ENCODE peak calls at places on chromosomes 2 and 18, in six cellular contexts. M is MM.1S; O is IMR-90; D is DND-41; Z is brain microvascular endothelial cell; W is CD8-positive, alpha-beta T cell. P is an unnamed sample.

GRCh38 chr2:42110287-42110973 is 58.7 kb upstream of the EML4 start:
- DNase-seq in M (no peak), O (peak), D (no peak), Z (no peak), W (no peak), P (peak)

GRCh38 chr2:99153921-99154604 is 679 bp downstream of the TSGA10 start:
- DNase-seq in M (peak), O (peak), D (no peak), Z (no peak), W (no peak), P (peak)

GRCh38 chr2:75597949-75598348 is 37.2 kb upstream of the EVA1A start:
- DNase-seq in M (no peak), O (no peak), D (no peak), Z (no peak), W (no peak), P (no peak)

GRCh38 chr18:48780151-48781001 is 170.4 kb downstream of the SMAD7 start:
- DNase-seq in M (no peak), O (peak), D (no peak), Z (no peak), W (no peak), P (peak)

GRCh38 chr2:20190862-20191713 is 33.8 kb downstream of the SDC1 start:
- DNase-seq in M (peak), O (no peak), D (no peak), Z (no peak), W (no peak), P (peak)

GRCh38 chr2:204984421-204984925 is 439.2 kb downstream of the PARD3B start:
- DNase-seq in M (no peak), O (peak), D (no peak), Z (peak), W (no peak), P (no peak)

GRCh38 chr2:222613715-222614331 is 42.1 kb downstream of the FARSB start:
- DNase-seq in M (peak), O (peak), D (no peak), Z (peak), W (no peak), P (peak)

GRCh38 chr2:168060956-168061750 is 186.2 kb downstream of the STK39 start:
- DNase-seq in M (no peak), O (peak), D (no peak), Z (peak), W (no peak), P (peak)

GRCh38 chr2:64015898-64016297 is 3.3 kb downstream of the VPS54 start:
- DNase-seq in M (no peak), O (no peak), D (no peak), Z (no peak), W (no peak), P (no peak)

GRCh38 chr2:119707117-119708087 is 28.4 kb downstream of the TMEM177 start:
- DNase-seq in M (no peak), O (no peak), D (no peak), Z (no peak), W (no peak), P (no peak)

GRCh38 chr2:62691186-62691585 is 14.3 kb upstream of the EHBP1 start:
- DNase-seq in M (no peak), O (no peak), D (no peak), Z (no peak), W (no peak), P (no peak)

GRCh38 chr2:123958011-123958410 is 67.1 kb upstream of the CNTNAP5 start:
- DNase-seq in M (no peak), O (no peak), D (no peak), Z (no peak), W (no peak), P (no peak)

GRCh38 chr2:231926761-231927565 is 767 bp upstream of the NPPC start:
- DNase-seq in M (peak), O (peak), D (no peak), Z (no peak), W (peak), P (no peak)

GRCh38 chr2:85851253-85851955 is 37.4 kb downstream of the ST3GAL5 start:
- DNase-seq in M (no peak), O (no peak), D (no peak), Z (no peak), W (peak), P (peak)

GRCh38 chr2:225091336-225091735 is 49.1 kb upstream of the DOCK10 start:
- DNase-seq in M (no peak), O (peak), D (no peak), Z (peak), W (no peak), P (peak)

GRCh38 chr2:80496770-80497169 is 192.2 kb upstream of the LRRTM1 start:
- DNase-seq in M (no peak), O (peak), D (no peak), Z (peak), W (no peak), P (peak)

GRCh38 chr2:127676906-127677305 is 1.6 kb upstream of the LIMS2 start:
- DNase-seq in M (no peak), O (no peak), D (no peak), Z (no peak), W (no peak), P (no peak)

GRCh38 chr18:63818212-63818611 is 43.0 kb downstream of the SERPINB7 start:
- DNase-seq in M (no peak), O (no peak), D (no peak), Z (no peak), W (no peak), P (no peak)

GRCh38 chr2:9498210-9498609 is 23.9 kb downstream of the IAH1 start:
- DNase-seq in M (no peak), O (no peak), D (no peak), Z (no peak), W (no peak), P (peak)

GRCh38 chr2:118340103-118340502 is 251.8 kb downstream of the INSIG2 start:
- DNase-seq in M (no peak), O (no peak), D (no peak), Z (no peak), W (no peak), P (no peak)

GRCh38 chr18:63111549-63112402 is 207.8 kb downstream of the BCL2 start:
- DNase-seq in M (peak), O (no peak), D (no peak), Z (no peak), W (no peak), P (no peak)

GRCh38 chr18:62784966-62785413 is 69.6 kb downstream of the PHLPP1 start:
- DNase-seq in M (no peak), O (peak), D (no peak), Z (peak), W (no peak), P (peak)

GRCh38 chr2:20207051-20207450 is 17.9 kb downstream of the SDC1 start:
- DNase-seq in M (peak), O (no peak), D (no peak), Z (no peak), W (no peak), P (no peak)

GRCh38 chr2:69154031-69154430 is 141.1 kb downstream of the ANTXR1 start:
- DNase-seq in M (no peak), O (peak), D (no peak), Z (no peak), W (no peak), P (peak)

GRCh38 chr2:12514631-12515437 is 201.9 kb upstream of the TRIB2 start:
- DNase-seq in M (no peak), O (peak), D (peak), Z (no peak), W (peak), P (peak)

GRCh38 chr2:134027980-134028379 is 225.9 kb upstream of the MGAT5 start:
- DNase-seq in M (no peak), O (no peak), D (no peak), Z (no peak), W (no peak), P (no peak)

GRCh38 chr2:230356084-230356483 is 29.1 kb downstream of the SP140L start:
- DNase-seq in M (no peak), O (peak), D (no peak), Z (no peak), W (no peak), P (peak)

GRCh38 chr2:235954281-235954680 is 213.9 kb downstream of the GBX2 start:
- DNase-seq in M (no peak), O (no peak), D (no peak), Z (no peak), W (no peak), P (no peak)

GRCh38 chr2:212646698-212647097 is 108.1 kb upstream of the ERBB4 start:
- DNase-seq in M (no peak), O (peak), D (no peak), Z (peak), W (no peak), P (peak)

GRCh38 chr2:98086491-98087446 is at the start of gene VWA3B:
- DNase-seq in M (peak), O (no peak), D (no peak), Z (peak), W (no peak), P (peak)

GRCh38 chr2:20457027-20457426 is 10.2 kb downstream of the RHOB start:
- DNase-seq in M (no peak), O (peak), D (no peak), Z (no peak), W (no peak), P (no peak)

GRCh38 chr2:239762742-239763269 is 262.3 kb downstream of the NDUFA10 start:
- DNase-seq in M (no peak), O (no peak), D (no peak), Z (no peak), W (no peak), P (no peak)

GRCh38 chr2:7567646-7568045 is 650.4 kb downstream of the RNF144A start:
- DNase-seq in M (peak), O (no peak), D (peak), Z (no peak), W (peak), P (no peak)

GRCh38 chr2:219001577-219002394 is 8.6 kb upstream of the CRYBA2 start:
- DNase-seq in M (peak), O (no peak), D (no peak), Z (no peak), W (no peak), P (no peak)
- H3K4me3 ChIP-seq in M (peak), O (no peak), D (no peak), Z (no peak), W (peak), P (no peak)

GRCh38 chr18:71431689-71432088 is 1112.5 kb downstream of the CBLN2 start:
- DNase-seq in M (no peak), O (no peak), D (no peak), Z (no peak), W (no peak), P (no peak)

GRCh38 chr18:71431171-71431570 is 1113.0 kb downstream of the CBLN2 start:
- DNase-seq in M (no peak), O (no peak), D (no peak), Z (no peak), W (no peak), P (no peak)

GRCh38 chr18:71426441-71426840 is 1117.7 kb downstream of the CBLN2 start:
- DNase-seq in M (no peak), O (no peak), D (no peak), Z (no peak), W (no peak), P (no peak)
- TF ChIP-seq CTCF in M (no peak), O (no peak), D (no peak), Z (no peak), W (no peak), P (no peak)

GRCh38 chr2:157260403-157261198 is 3.1 kb downstream of the GALNT5 start:
- DNase-seq in M (no peak), O (no peak), D (no peak), Z (no peak), W (no peak), P (peak)

GRCh38 chr2:157256621-157257020 is 884 bp upstream of the GALNT5 start:
- DNase-seq in M (peak), O (peak), D (no peak), Z (no peak), W (no peak), P (peak)

GRCh38 chr2:157258520-157259326 is 1.2 kb downstream of the GALNT5 start:
- DNase-seq in M (no peak), O (no peak), D (no peak), Z (no peak), W (no peak), P (no peak)

GRCh38 chr2:157254041-157254440 is 3.5 kb upstream of the GALNT5 start:
- DNase-seq in M (no peak), O (peak), D (no peak), Z (no peak), W (no peak), P (peak)

GRCh38 chr2:157257312-157258252 is at the start of gene GALNT5:
- DNase-seq in M (no peak), O (peak), D (no peak), Z (peak), W (no peak), P (peak)
- H3K4me3 ChIP-seq in M (no peak), O (peak), D (no peak), Z (peak), W (no peak), P (peak)

GRCh38 chr2:51997571-51997970 is 965.6 kb upstream of the NRXN1 start:
- DNase-seq in M (no peak), O (no peak), D (no peak), Z (no peak), W (no peak), P (no peak)
- TF ChIP-seq CTCF in M (no peak), O (no peak), D (no peak), Z (no peak), W (no peak), P (no peak)

GRCh38 chr2:96103906-96104861 is 12.2 kb downstream of the ADRA2B start:
- DNase-seq in M (no peak), O (no peak), D (no peak), Z (no peak), W (no peak), P (no peak)

GRCh38 chr2:96100893-96101304 is 15.5 kb downstream of the ADRA2B start:
- DNase-seq in M (no peak), O (no peak), D (no peak), Z (no peak), W (no peak), P (no peak)

GRCh38 chr2:96103388-96103705 is 13.0 kb downstream of the ADRA2B start:
- DNase-seq in M (no peak), O (no peak), D (no peak), Z (no peak), W (no peak), P (no peak)

GRCh38 chr2:96105152-96105915 is 11.0 kb downstream of the ADRA2B start:
- DNase-seq in M (no peak), O (no peak), D (no peak), Z (no peak), W (no peak), P (no peak)

DNA sequence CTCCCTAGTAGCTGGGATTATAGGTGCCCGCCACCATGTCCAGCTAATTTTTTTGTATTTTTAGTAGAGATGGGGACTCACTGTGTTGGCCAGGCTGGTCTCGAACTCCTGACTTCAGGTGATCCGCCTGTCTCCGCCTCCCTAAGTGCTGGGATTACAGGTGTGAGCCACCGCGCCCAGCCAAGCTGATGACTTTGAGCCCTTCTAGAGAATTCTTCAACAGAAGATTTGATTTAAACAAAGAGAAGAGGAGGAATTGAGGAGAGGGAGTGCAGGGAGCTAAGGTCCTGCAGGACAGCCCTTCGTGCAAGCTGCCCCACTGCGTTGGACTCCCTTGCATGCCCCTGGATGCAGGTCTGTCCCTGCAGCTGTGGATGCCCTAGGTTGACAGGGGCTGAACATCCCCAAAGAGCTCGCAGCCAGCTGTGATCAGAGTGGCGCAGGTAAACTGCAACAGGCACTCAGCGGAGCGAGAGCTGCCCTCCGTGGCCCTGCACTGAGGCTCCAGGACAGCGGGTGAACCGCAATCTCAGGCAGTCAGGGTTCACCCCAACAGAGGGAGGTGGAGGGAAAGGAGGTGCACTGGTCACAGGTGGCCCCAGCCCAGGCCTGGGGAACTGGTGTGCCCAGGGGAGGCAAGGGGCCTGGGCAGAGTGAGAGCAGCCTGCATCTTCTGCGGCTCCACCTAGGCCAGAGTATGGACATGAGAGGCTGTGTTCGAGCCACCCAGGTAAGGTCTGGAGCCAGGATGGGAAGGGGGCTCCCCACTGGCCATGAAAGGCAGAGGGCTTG is 13.6 kb downstream of the ADRA2B start:
- DNase-seq in M (no peak), O (no peak), D (no peak), Z (no peak), W (no peak), P (no peak)
- H3K4me3 ChIP-seq in M (no peak), O (no peak), D (no peak), Z (no peak), W (no peak), P (no peak)